ENCODE peak calls at places on chromosomes 5 and 9, in four cellular contexts. M is T follicular helper cell, C is hippocampal formation, B is psoas muscle. L is an unnamed sample.

GRCh38 chr5:36502608-36503007 is 103.8 kb upstream of the SLC1A3 start:
- DNase-seq in M (no peak), C (no peak), B (no peak), L (no peak)

GRCh38 chr9:130112244-130113151 is 58.8 kb downstream of the GPR107 start:
- DNase-seq in M (no peak), C (no peak), B (no peak), L (no peak)

GRCh38 chr9:121545875-121546423 is 46.3 kb upstream of the GGTA1 start:
- DNase-seq in M (peak), C (peak), B (peak), L (peak)

GRCh38 chr9:124068248-124068647 is 56.7 kb downstream of the LHX2 start:
- DNase-seq in M (no peak), C (no peak), B (no peak), L (no peak)

GRCh38 chr5:150560401-150561191 is 52.7 kb downstream of the NDST1 start:
- DNase-seq in M (peak), C (peak), B (peak), L (peak)

GRCh38 chr9:92970467-92970923 is 23.2 kb downstream of the FGD3 start:
- DNase-seq in M (no peak), C (no peak), B (no peak), L (no peak)

GRCh38 chr5:16773990-16774389 is 157.2 kb upstream of the RETREG1 start:
- DNase-seq in M (no peak), C (no peak), B (no peak), L (no peak)

GRCh38 chr5:16963821-16964220 is 27.7 kb upstream of the MYO10 start:
- DNase-seq in M (no peak), C (no peak), B (no peak), L (no peak)

L was measured in Right ventricle myocardium superior.